ENCODE peak calls at places on chromosomes 3 and 15, in ten cellular contexts. I is activated CD8-positive, alpha-beta memory T cell treated with anti-CD3 and anti-CD28 coated beads for 48 hours; T is HT-29; R is fibroblast of lung; B is T-helper 2 cell; E is SW480; L is A172; M is omental fat pad; C is naive B cell; Y is cerebellar cortex. Q is an unnamed sample.

GRCh38 chr3:134590766-134591165 is 60.1 kb downstream of the KY start:
- DNase-seq in I (no peak), T (no peak), R (no peak), B (no peak), E (no peak), L (no peak), M (no peak), C (no peak), Y (no peak), Q (no peak)

GRCh38 chr3:124121379-124122336 is 129.7 kb upstream of the ROPN1 start:
- DNase-seq in I (no peak), T (no peak), R (no peak), B (no peak), E (no peak), L (no peak), M (no peak), C (no peak), Y (peak; percentile 44), Q (no peak)

GRCh38 chr3:125165948-125166553 is 46.5 kb downstream of the SLC12A8 start:
- DNase-seq in I (no peak), T (no peak), R (no peak), B (no peak), E (no peak), L (no peak), M (no peak), C (no peak), Y (no peak), Q (no peak)

GRCh38 chr3:9216736-9217135 is 32.7 kb downstream of the SRGAP3 start:
- DNase-seq in I (no peak), T (no peak), R (peak; percentile 35), B (no peak), E (no peak), L (no peak), M (no peak), C (no peak), Y (no peak), Q (no peak)

GRCh38 chr3:53748512-53749271 is 97.5 kb downstream of the CHDH start:
- DNase-seq in I (no peak), T (no peak), R (no peak), B (no peak), E (no peak), L (no peak), M (no peak), C (peak; percentile 58), Y (no peak), Q (no peak)

GRCh38 chr15:63288778-63289378 is 11.5 kb downstream of the APH1B start:
- DNase-seq in I (no peak), T (peak; percentile 89), R (peak; percentile 35), B (no peak), E (peak; percentile 38), L (peak; percentile 59), M (no peak), C (peak; percentile 20), Y (peak; percentile 77), Q (peak; percentile 43)

GRCh38 chr15:58771621-58772235 is 626 bp downstream of the MINDY2 start:
- DNase-seq in I (no peak), T (peak; percentile 58), R (no peak), B (no peak), E (no peak), L (peak; percentile 25), M (no peak), C (no peak), Y (peak; percentile 73), Q (no peak)

GRCh38 chr15:74828835-74829234 is 2.4 kb downstream of the CPLX3 start:
- DNase-seq in I (no peak), T (no peak), R (no peak), B (no peak), E (no peak), L (no peak), M (no peak), C (no peak), Y (no peak), Q (no peak)

GRCh38 chr3:123188058-123188457 is 13.7 kb upstream of the SEC22A start:
- DNase-seq in I (no peak), T (no peak), R (no peak), B (no peak), E (no peak), L (no peak), M (no peak), C (no peak), Y (no peak), Q (peak; percentile 16)

GRCh38 chr15:92943581-92943980 is 43.5 kb downstream of the CHD2 start:
- DNase-seq in I (no peak), T (no peak), R (peak; percentile 14), B (no peak), E (no peak), L (no peak), M (no peak), C (no peak), Y (no peak), Q (no peak)

GRCh38 chr3:183533410-183534132 is 21.9 kb downstream of the KLHL6 start:
- DNase-seq in I (no peak), T (no peak), R (no peak), B (no peak), E (no peak), L (peak; percentile 30), M (no peak), C (no peak), Y (no peak), Q (no peak)

GRCh38 chr3:73786346-73786807 is 161.6 kb upstream of the PDZRN3 start:
- DNase-seq in I (no peak), T (no peak), R (peak; percentile 95), B (no peak), E (no peak), L (peak; percentile 72), M (no peak), C (no peak), Y (no peak), Q (peak; percentile 98)

GRCh38 chr3:128178782-128179473 is 25.6 kb downstream of the EEFSEC start:
- DNase-seq in I (no peak), T (no peak), R (no peak), B (no peak), E (no peak), L (no peak), M (no peak), C (no peak), Y (no peak), Q (no peak)

GRCh38 chr3:77931272-77932009 is 891.5 kb downstream of the ROBO2 start:
- DNase-seq in I (no peak), T (no peak), R (peak; percentile 6), B (no peak), E (no peak), L (no peak), M (no peak), C (no peak), Y (no peak), Q (peak; percentile 67)

GRCh38 chr15:49435201-49435600 is 12.2 kb downstream of the FGF7 start:
- DNase-seq in I (no peak), T (no peak), R (peak; percentile 90), B (no peak), E (no peak), L (peak; percentile 22), M (no peak), C (no peak), Y (no peak), Q (no peak)

GRCh38 chr3:136634821-136635220 is 117.4 kb downstream of the STAG1 start:
- DNase-seq in I (no peak), T (no peak), R (peak; percentile 7), B (no peak), E (no peak), L (no peak), M (no peak), C (no peak), Y (peak; percentile 57), Q (no peak)